ENCODE peak calls at places on chromosomes 3 and 15, in nine cellular contexts. I, N, T, K, S, X, H, D and E are unnamed samples.

GRCh38 chr3:28916713-28917499 is 364.0 kb upstream of the RBMS3 start:
- DNase-seq in I (no peak), N (peak), T (peak), K (no peak), S (peak), X (peak), H (peak), D (peak), E (peak)

GRCh38 chr15:72156928-72157327 is 38.7 kb downstream of the SENP8 start:
- DNase-seq in I (no peak), N (no peak), T (no peak), K (no peak), S (no peak), X (no peak), H (no peak), D (no peak), E (no peak)

GRCh38 chr15:100572362-100572983 is 29.5 kb downstream of the LINS1 start:
- DNase-seq in I (no peak), N (no peak), T (peak), K (no peak), S (no peak), X (no peak), H (peak), D (no peak), E (peak)

GRCh38 chr3:133591271-133591742 is 17.8 kb downstream of the CDV3 start:
- DNase-seq in I (no peak), N (no peak), T (peak), K (no peak), S (no peak), X (no peak), H (peak), D (no peak), E (peak)

GRCh38 chr15:65385868-65386253 is 8.1 kb upstream of the IGDCC3 start:
- DNase-seq in I (no peak), N (no peak), T (peak), K (no peak), S (no peak), X (peak), H (peak), D (no peak), E (peak)

GRCh38 chr3:50525987-50526386 is 22.6 kb upstream of the CACNA2D2 start:
- DNase-seq in I (peak), N (no peak), T (peak), K (no peak), S (no peak), X (no peak), H (peak), D (peak), E (peak)

GRCh38 chr3:141469712-141470111 is 17.1 kb upstream of the RASA2 start:
- DNase-seq in I (no peak), N (no peak), T (no peak), K (no peak), S (no peak), X (no peak), H (peak), D (no peak), E (no peak)

GRCh38 chr3:126537116-126537729 is 13.3 kb downstream of the CHST13 start:
- DNase-seq in I (peak), N (no peak), T (no peak), K (peak), S (no peak), X (no peak), H (no peak), D (no peak), E (no peak)

GRCh38 chr3:142065932-142066331 is 83.4 kb downstream of the TFDP2 start:
- DNase-seq in I (no peak), N (no peak), T (no peak), K (no peak), S (no peak), X (no peak), H (no peak), D (no peak), E (no peak)

GRCh38 chr15:70264014-70264492 is 166.3 kb upstream of the TLE3 start:
- DNase-seq in I (no peak), N (peak), T (peak), K (no peak), S (no peak), X (no peak), H (peak), D (no peak), E (peak)

GRCh38 chr3:144843099-144843498 is 871.5 kb downstream of the DIPK2A start:
- DNase-seq in I (no peak), N (peak), T (peak), K (no peak), S (no peak), X (no peak), H (no peak), D (no peak), E (peak)

GRCh38 chr3:126969586-126969985 is 13.3 kb upstream of the PLXNA1 start:
- DNase-seq in I (no peak), N (no peak), T (peak), K (no peak), S (no peak), X (no peak), H (peak), D (no peak), E (peak)

GRCh38 chr15:101060576-101061551 is 141.7 kb downstream of the LRRK1 start:
- DNase-seq in I (no peak), N (no peak), T (no peak), K (no peak), S (no peak), X (no peak), H (no peak), D (no peak), E (no peak)

GRCh38 chr3:31615071-31615875 is 82.5 kb downstream of the STT3B start:
- DNase-seq in I (no peak), N (no peak), T (no peak), K (no peak), S (no peak), X (no peak), H (no peak), D (no peak), E (no peak)

GRCh38 chr3:21392521-21392920 is 358.5 kb downstream of the ZNF385D start:
- DNase-seq in I (no peak), N (no peak), T (peak), K (no peak), S (no peak), X (no peak), H (peak), D (no peak), E (peak)

GRCh38 chr3:13049400-13049799 is 23.8 kb downstream of the IQSEC1 start:
- DNase-seq in I (no peak), N (no peak), T (no peak), K (no peak), S (no peak), X (no peak), H (no peak), D (no peak), E (no peak)

GRCh38 chr3:13046569-13047279 is 26.5 kb downstream of the IQSEC1 start:
- DNase-seq in I (no peak), N (no peak), T (no peak), K (no peak), S (no peak), X (no peak), H (no peak), D (no peak), E (no peak)

GRCh38 chr3:13045245-13045903 is 27.9 kb downstream of the IQSEC1 start:
- DNase-seq in I (no peak), N (no peak), T (no peak), K (no peak), S (no peak), X (no peak), H (no peak), D (no peak), E (no peak)

GRCh38 chr3:13045904-13046568 is 27.2 kb downstream of the IQSEC1 start:
- DNase-seq in I (peak), N (peak), T (no peak), K (no peak), S (no peak), X (no peak), H (no peak), D (no peak), E (no peak)

GRCh38 chr3:13047296-13048165 is 25.7 kb downstream of the IQSEC1 start:
- DNase-seq in I (no peak), N (no peak), T (no peak), K (no peak), S (no peak), X (no peak), H (no peak), D (no peak), E (no peak)
- TF ChIP-seq CTCF in I (no peak), N (peak), T (peak), K (peak), S (no peak), X (no peak), H (no peak), D (no peak), E (peak)

DNA sequence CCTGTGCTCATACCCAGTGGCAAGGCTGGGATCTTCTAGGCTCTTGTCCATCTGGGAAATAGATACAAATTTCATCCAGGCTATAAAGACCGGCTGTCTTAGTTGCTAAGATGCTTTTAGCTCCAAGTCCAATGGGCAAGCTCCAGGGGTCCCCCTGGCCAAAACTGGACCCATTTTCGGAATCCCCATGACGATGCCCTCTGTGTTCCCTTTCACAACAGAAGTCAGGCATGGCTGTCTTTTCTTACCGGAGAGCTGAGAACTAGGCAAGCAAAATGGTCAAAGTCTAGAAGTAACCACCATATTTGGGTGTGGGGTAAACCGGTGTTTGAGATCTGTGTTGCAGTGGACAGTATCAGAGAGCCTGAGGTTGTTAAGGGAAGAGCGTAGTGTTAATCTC is 1.0 kb downstream of the GLYCTK start:
- DNase-seq in I (no peak), N (no peak), T (no peak), K (peak), S (no peak), X (no peak), H (no peak), D (no peak), E (no peak)
- H3K4me3 ChIP-seq in I (peak), N (peak), T (peak), K (peak), S (no peak), X (peak), H (peak), D (peak), E (peak)

GRCh38 chr3:52277972-52278509 is 408 bp downstream of the WDR82 start:
- DNase-seq in I (peak), N (peak), T (no peak), K (no peak), S (no peak), X (no peak), H (no peak), D (peak), E (peak)
- TF ChIP-seq CTCF in I (peak), N (peak), T (peak), K (peak), S (no peak), X (peak), H (peak), D (peak), E (peak)

GRCh38 chr3:129035360-129036233 is 25.0 kb upstream of the GP9 start:
- DNase-seq in I (no peak), N (no peak), T (no peak), K (no peak), S (no peak), X (no peak), H (no peak), D (no peak), E (no peak)

GRCh38 chr3:129036234-129037092 is 24.1 kb upstream of the GP9 start:
- DNase-seq in I (no peak), N (no peak), T (no peak), K (no peak), S (no peak), X (no peak), H (no peak), D (no peak), E (no peak)

GRCh38 chr3:129033151-129033550 is 27.4 kb upstream of the GP9 start:
- DNase-seq in I (no peak), N (no peak), T (no peak), K (no peak), S (no peak), X (no peak), H (no peak), D (no peak), E (no peak)

GRCh38 chr3:129033619-129034321 is 26.8 kb upstream of the GP9 start:
- DNase-seq in I (no peak), N (no peak), T (no peak), K (no peak), S (no peak), X (no peak), H (no peak), D (no peak), E (no peak)

GRCh38 chr3:129034650-129035049 is 25.9 kb upstream of the GP9 start:
- DNase-seq in I (no peak), N (peak), T (no peak), K (no peak), S (no peak), X (no peak), H (no peak), D (no peak), E (no peak)
- H3K4me3 ChIP-seq in I (no peak), N (no peak), T (no peak), K (no peak), S (no peak), X (no peak), H (no peak), D (no peak), E (no peak)